ENCODE peak calls at places on chromosomes 5 and 9, in eight cellular contexts. M is H54, U is uterus, S is RKO, Y is hepatic stellate cell, N is COR-L47, Z is ELF-1, A is psoas muscle. K is an unnamed sample.
A peak's percentile ranks its signal among the peaks of the same experiment; 100 is the strongest.

GRCh38 chr9:38338359-38339014 is 54.0 kb upstream of the ALDH1B1 start:
- DNase-seq in S (no peak), A (no peak), N (no peak), Z (no peak), M (no peak), U (no peak), Y (no peak), K (no peak)

GRCh38 chr5:100723229-100723628 is 179.9 kb downstream of the ST8SIA4 start:
- DNase-seq in M (no peak), N (no peak), Y (no peak), Z (no peak), A (no peak), S (no peak), U (no peak), K (no peak)

GRCh38 chr5:132100672-132101261 is 27.2 kb downstream of the CSF2 start:
- DNase-seq in A (no peak), Z (no peak), N (no peak), Y (no peak), U (no peak), S (no peak), M (no peak), K (no peak)

GRCh38 chr9:137423810-137424291 is 658 bp downstream of the NOXA1 start:
- DNase-seq in A (peak; percentile 52), Y (no peak), U (peak; percentile 41), Z (peak; percentile 44), N (no peak), S (peak; percentile 85), M (peak; percentile 93), K (no peak)

GRCh38 chr5:175479125-175479881 is 943 bp downstream of the SFXN1 start:
- DNase-seq in M (no peak), Y (no peak), U (no peak), Z (peak; percentile 26), S (peak; percentile 12), A (no peak), N (no peak), K (no peak)

GRCh38 chr5:72040513-72040912 is 66.8 kb upstream of the MAP1B start:
- DNase-seq in N (no peak), S (no peak), A (no peak), Z (peak; percentile 67), Y (no peak), U (no peak), M (no peak), K (no peak)

GRCh38 chr9:96495341-96495740 is 45.4 kb downstream of the HABP4 start:
- DNase-seq in M (no peak), Z (no peak), N (no peak), U (no peak), S (no peak), A (peak; percentile 48), Y (no peak), K (no peak)

GRCh38 chr5:5306696-5307095 is 115.8 kb upstream of the ICE1 start:
- DNase-seq in A (no peak), Y (no peak), Z (no peak), S (no peak), M (no peak), U (no peak), N (no peak), K (no peak)

GRCh38 chr5:66232701-66233100 is 88.6 kb downstream of the SREK1 start:
- DNase-seq in M (no peak), N (no peak), Y (no peak), Z (peak; percentile 56), U (no peak), S (peak; percentile 31), A (no peak), K (no peak)

GRCh38 chr9:98247826-98248657 is 7.4 kb downstream of the TBC1D2 start:
- DNase-seq in N (no peak), U (no peak), M (no peak), A (no peak), Z (no peak), S (no peak), Y (no peak), K (no peak)

K was measured in right atrium auricular region.